ENCODE peak calls at places on chromosomes 3 and 15, in five cellular contexts. P is IMR-90, U is cardiac muscle cell, N is right atrium auricular region, L is hepatocyte. W is an unnamed sample. For H3K36me3, the result is how much of the 10 kb centered on the place peaks cover.

GRCh38 chr3:177640319-177640997 is 443.2 kb upstream of the TBL1XR1 start:
- DNase-seq in P (no peak), U (no peak), N (no peak), L (no peak), W (no peak)

GRCh38 chr3:23874359-23875120 is 42.2 kb downstream of the NKIRAS1 start:
- DNase-seq in P (peak), U (no peak), N (no peak), L (no peak), W (peak)

GRCh38 chr15:92421980-92422379 is 28.3 kb downstream of the ST8SIA2 start:
- DNase-seq in P (peak), U (no peak), N (no peak), L (no peak), W (peak)

GRCh38 chr15:94576889-94577533 is 345.6 kb downstream of the MCTP2 start:
- DNase-seq in P (no peak), U (peak), N (no peak), L (peak), W (no peak)

GRCh38 chr3:63911901-63912767 is at the start of gene SCAANT1:
- DNase-seq in P (peak), U (peak), N (peak), L (peak), W (peak)

GRCh38 chr3:20104167-20104661 is 64.0 kb downstream of the KAT2B start:
- DNase-seq in P (no peak), U (no peak), N (no peak), L (no peak), W (no peak)

GRCh38 chr3:134816623-134817022 is 21.6 kb downstream of the EPHB1 start:
- DNase-seq in P (no peak), U (no peak), N (no peak), L (no peak), W (no peak)

GRCh38 chr3:164577667-164578066 is 500.6 kb downstream of the SI start:
- DNase-seq in P (no peak), U (no peak), N (no peak), L (no peak), W (no peak)

GRCh38 chr3:141798455-141798854 is 35.2 kb downstream of the GRK7 start:
- DNase-seq in P (no peak), U (no peak), N (no peak), L (no peak), W (no peak)

GRCh38 chr3:40588406-40588805 is 63.6 kb downstream of the ZNF621 start:
- DNase-seq in P (no peak), U (no peak), N (no peak), L (peak), W (no peak)

GRCh38 chr3:130849111-130849552 is 44.8 kb upstream of the ATP2C1 start:
- DNase-seq in P (no peak), U (no peak), N (no peak), L (no peak), W (no peak)

GRCh38 chr3:44159901-44160300 is 81.8 kb upstream of the TOPAZ1 start:
- DNase-seq in P (no peak), U (no peak), N (no peak), L (no peak), W (no peak)

GRCh38 chr15:92668620-92669019 is 13.0 kb upstream of the FAM174B start:
- DNase-seq in P (no peak), U (no peak), N (no peak), L (no peak), W (no peak)

GRCh38 chr3:176971613-176972174 is 225.6 kb downstream of the TBL1XR1 start:
- DNase-seq in P (peak), U (no peak), N (no peak), L (no peak), W (no peak)

GRCh38 chr15:84142888-84143337 is 92.7 kb upstream of the GOLGA6L4 start:
- DNase-seq in P (peak), U (peak), N (peak), L (peak), W (peak)

GRCh38 chr3:59894425-59895146 is 844.8 kb upstream of the CFAP20DC start:
- DNase-seq in P (no peak), U (no peak), N (no peak), L (no peak), W (no peak)

GRCh38 chr3:25156526-25157075 is 271.5 kb upstream of the RARB start:
- DNase-seq in P (peak), U (peak), N (no peak), L (peak), W (peak)

GRCh38 chr15:58185439-58185838 is 47.3 kb downstream of the AQP9 start:
- DNase-seq in P (no peak), U (no peak), N (no peak), L (no peak), W (no peak)

GRCh38 chr3:195540031-195540430 is 3.1 kb downstream of the PPP1R2 start:
- DNase-seq in P (no peak), U (no peak), N (no peak), L (no peak), W (no peak)

GRCh38 chr3:148772835-148773234 is 54.8 kb upstream of the CPB1 start:
- DNase-seq in P (no peak), U (no peak), N (no peak), L (no peak), W (no peak)

GRCh38 chr15:57651445-57651844 is 55.1 kb upstream of the POLR2M start:
- DNase-seq in P (no peak), U (no peak), N (no peak), L (no peak), W (no peak)

GRCh38 chr3:68336042-68336441 is 596.3 kb downstream of the TAFA4 start:
- DNase-seq in P (no peak), U (no peak), N (no peak), L (no peak), W (no peak)

GRCh38 chr3:73461582-73461981 is 163.2 kb downstream of the PDZRN3 start:
- DNase-seq in P (peak), U (no peak), N (no peak), L (no peak), W (peak)

GRCh38 chr3:55013145-55013544 is 85.3 kb upstream of the LRTM1 start:
- DNase-seq in P (peak), U (no peak), N (no peak), L (peak), W (peak)
- TF ChIP-seq CTCF in P (peak), U (peak), N (no peak), L (peak), W (peak)

GRCh38 chr3:13353936-13354542 is 66.1 kb downstream of the NUP210 start:
- DNase-seq in P (peak), U (peak), N (no peak), L (no peak), W (peak)
- H3K36me3 ChIP-seq in P (under half), U (under half), N (under half), L (under half), W (under half)

GRCh38 chr3:122415762-122416654 is at the start of gene WDR5B:
- DNase-seq in P (peak), U (peak), N (peak), L (peak), W (peak)
- TF ChIP-seq CTCF in P (no peak), U (peak), N (no peak), L (no peak), W (peak)

DNA sequence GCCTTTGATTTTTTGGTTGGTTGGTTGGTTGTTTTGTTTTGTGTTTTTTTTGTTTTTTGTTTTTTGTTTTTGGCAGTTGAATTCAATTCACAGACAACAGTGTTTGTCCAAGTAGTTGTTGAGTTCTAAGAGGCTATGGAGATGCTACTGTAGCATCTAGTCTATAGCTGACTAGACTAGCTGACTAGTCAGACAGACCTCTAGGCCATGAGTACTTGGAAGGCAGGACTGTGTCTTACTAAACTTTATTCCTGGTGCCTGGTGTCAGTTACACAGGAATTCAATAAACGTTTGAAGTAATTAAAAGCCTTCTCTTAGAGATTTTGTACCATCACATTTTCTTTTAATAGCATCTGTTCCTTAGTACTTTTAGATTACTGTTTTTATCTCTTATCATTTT is 35.7 kb downstream of the RNF13 start:
- DNase-seq in P (no peak), U (no peak), N (no peak), L (no peak), W (no peak)
- H3K36me3 ChIP-seq in P (under half), U (under half), N (under half), L (under half), W (under half)

GRCh38 chr3:185204894-185205293 is 49.0 kb downstream of the EHHADH start:
- DNase-seq in P (no peak), U (no peak), N (no peak), L (no peak), W (no peak)

GRCh38 chr3:185200639-185201038 is 47.8 kb upstream of the C3orf70 start:
- DNase-seq in P (peak), U (no peak), N (no peak), L (no peak), W (peak)

GRCh38 chr3:185195652-185196051 is 42.8 kb upstream of the C3orf70 start:
- DNase-seq in P (no peak), U (no peak), N (no peak), L (no peak), W (no peak)

GRCh38 chr3:185197071-185197470 is 44.2 kb upstream of the C3orf70 start:
- DNase-seq in P (no peak), U (no peak), N (no peak), L (no peak), W (no peak)

GRCh38 chr3:185199671-185200070 is 46.8 kb upstream of the C3orf70 start:
- DNase-seq in P (no peak), U (no peak), N (no peak), L (no peak), W (no peak)
- TF ChIP-seq CTCF in P (no peak), U (no peak), N (no peak), L (no peak), W (peak)

GRCh38 chr15:75925440-75925839 is 21.8 kb downstream of the FBXO22 start:
- DNase-seq in P (no peak), U (no peak), N (no peak), L (no peak), W (no peak)
- H3K36me3 ChIP-seq in P (under half), U (under half), N (under half), L (under half), W (under half)

GRCh38 chr3:124276863-124277515 is 285.1 kb upstream of the ROPN1 start:
- DNase-seq in P (no peak), U (no peak), N (no peak), L (no peak), W (no peak)

GRCh38 chr3:124282751-124283643 is 291.1 kb upstream of the ROPN1 start:
- DNase-seq in P (peak), U (peak), N (no peak), L (peak), W (no peak)

GRCh38 chr3:124283644-124284008 is 291.7 kb upstream of the ROPN1 start:
- DNase-seq in P (no peak), U (no peak), N (no peak), L (no peak), W (no peak)

GRCh38 chr3:124277516-124277890 is 285.6 kb upstream of the ROPN1 start:
- DNase-seq in P (peak), U (no peak), N (no peak), L (no peak), W (no peak)

DNA sequence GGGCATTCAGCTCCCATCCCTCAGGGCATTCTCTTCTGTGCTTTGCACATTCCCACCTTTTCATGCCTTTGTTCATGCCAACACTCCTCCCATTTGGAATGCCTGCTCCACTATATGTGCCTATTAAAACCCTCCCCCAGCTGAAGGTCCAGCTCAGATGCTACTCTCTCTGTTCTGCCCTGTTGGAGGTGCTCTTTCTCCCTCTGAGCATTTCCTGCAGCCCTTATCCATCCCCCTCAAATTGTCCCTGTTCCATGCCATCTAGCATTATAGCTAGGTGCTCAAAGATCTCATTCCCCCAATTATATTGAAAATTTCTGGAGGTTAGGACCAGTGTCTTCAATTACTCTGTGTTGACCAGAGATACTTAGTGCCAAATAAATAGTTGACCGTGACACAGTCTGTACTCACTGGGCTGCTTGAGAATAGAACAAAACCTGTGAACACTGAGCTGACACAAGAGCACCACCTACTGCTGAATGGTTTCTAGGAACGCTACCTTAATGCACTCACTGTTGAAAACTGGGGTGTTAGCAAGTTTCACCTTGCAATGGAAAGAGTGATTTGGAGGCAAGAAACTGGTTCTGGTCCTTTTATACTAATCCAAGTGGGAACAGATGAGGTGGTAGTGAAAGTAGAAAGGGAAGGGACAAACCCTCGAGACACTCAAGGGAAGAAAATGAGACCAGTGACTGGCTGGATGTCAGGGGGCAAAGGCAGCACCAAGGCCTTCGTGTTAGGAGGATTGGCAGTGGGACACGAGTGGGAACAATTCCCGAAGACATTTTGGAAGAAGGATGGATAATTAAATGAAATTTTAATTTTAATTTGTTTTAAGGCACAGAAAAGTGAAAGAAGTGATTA is 289.8 kb upstream of the ROPN1 start:
- DNase-seq in P (peak), U (peak), N (no peak), L (peak), W (peak)
- TF ChIP-seq CTCF in P (peak), U (peak), N (peak), L (peak), W (peak)